ENCODE peak calls at places on chromosomes 2 and 18, in nine cellular contexts. One of them, this sample, is unnamed. For H3K4me1, the result is how much of the 10 kb centered on the place peaks cover.

GRCh38 chr2:21038403-21039073 is 5.3 kb downstream of the APOB start:
- DNase-seq in H1: no peak
- DNase-seq in mesenchymal stem cell: no peak
- DNase-seq in thoracic aorta: no peak
- DNase-seq in small intestine: no peak
- DNase-seq in tibial nerve: no peak
- DNase-seq in naive thymus-derived CD4-positive, alpha-beta T cell: no peak
- DNase-seq in GM23338: no peak
- DNase-seq in A549: no peak
- DNase-seq in this sample: no peak

GRCh38 chr18:34802938-34803337 is 92.8 kb downstream of the DTNA start:
- DNase-seq in H1: no peak
- DNase-seq in mesenchymal stem cell: peak
- DNase-seq in thoracic aorta: no peak
- DNase-seq in small intestine: no peak
- DNase-seq in tibial nerve: no peak
- DNase-seq in naive thymus-derived CD4-positive, alpha-beta T cell: no peak
- DNase-seq in GM23338: no peak
- DNase-seq in A549: no peak
- DNase-seq in this sample: no peak

GRCh38 chr2:121285077-121285449 is at the start of gene TFCP2L1:
- DNase-seq in H1: peak
- DNase-seq in mesenchymal stem cell: no peak
- DNase-seq in thoracic aorta: no peak
- DNase-seq in small intestine: peak
- DNase-seq in tibial nerve: no peak
- DNase-seq in naive thymus-derived CD4-positive, alpha-beta T cell: no peak
- DNase-seq in GM23338: peak
- DNase-seq in A549: peak
- DNase-seq in this sample: no peak

GRCh38 chr2:24971300-24971549 is 530 bp downstream of the DNAJC27 start:
- DNase-seq in H1: no peak
- DNase-seq in mesenchymal stem cell: no peak
- DNase-seq in thoracic aorta: no peak
- DNase-seq in small intestine: no peak
- DNase-seq in tibial nerve: no peak
- DNase-seq in naive thymus-derived CD4-positive, alpha-beta T cell: no peak
- DNase-seq in GM23338: no peak
- DNase-seq in A549: no peak
- DNase-seq in this sample: no peak

GRCh38 chr18:52700757-52701156 is 360.8 kb downstream of the DCC start:
- DNase-seq in H1: no peak
- DNase-seq in mesenchymal stem cell: no peak
- DNase-seq in thoracic aorta: no peak
- DNase-seq in small intestine: peak
- DNase-seq in tibial nerve: no peak
- DNase-seq in naive thymus-derived CD4-positive, alpha-beta T cell: no peak
- DNase-seq in GM23338: no peak
- DNase-seq in A549: no peak
- DNase-seq in this sample: no peak

GRCh38 chr18:75003089-75003488 is 205.8 kb downstream of the PTGR3 start:
- DNase-seq in H1: no peak
- DNase-seq in mesenchymal stem cell: peak
- DNase-seq in thoracic aorta: no peak
- DNase-seq in small intestine: no peak
- DNase-seq in tibial nerve: no peak
- DNase-seq in naive thymus-derived CD4-positive, alpha-beta T cell: no peak
- DNase-seq in GM23338: no peak
- DNase-seq in A549: no peak
- DNase-seq in this sample: no peak

GRCh38 chr2:57080035-57080434 is 896.2 kb downstream of the CCDC85A start:
- DNase-seq in H1: no peak
- DNase-seq in mesenchymal stem cell: peak
- DNase-seq in thoracic aorta: no peak
- DNase-seq in small intestine: no peak
- DNase-seq in tibial nerve: no peak
- DNase-seq in naive thymus-derived CD4-positive, alpha-beta T cell: no peak
- DNase-seq in GM23338: no peak
- DNase-seq in A549: peak
- DNase-seq in this sample: no peak

GRCh38 chr2:25955036-25955435 is 27.3 kb downstream of the KIF3C start:
- DNase-seq in H1: no peak
- DNase-seq in mesenchymal stem cell: no peak
- DNase-seq in thoracic aorta: no peak
- DNase-seq in small intestine: no peak
- DNase-seq in tibial nerve: no peak
- DNase-seq in naive thymus-derived CD4-positive, alpha-beta T cell: no peak
- DNase-seq in GM23338: no peak
- DNase-seq in A549: no peak
- DNase-seq in this sample: no peak

GRCh38 chr2:161766334-161766733 is 142.1 kb downstream of the SLC4A10 start:
- DNase-seq in H1: no peak
- DNase-seq in mesenchymal stem cell: no peak
- DNase-seq in thoracic aorta: no peak
- DNase-seq in small intestine: peak
- DNase-seq in tibial nerve: no peak
- DNase-seq in naive thymus-derived CD4-positive, alpha-beta T cell: no peak
- DNase-seq in GM23338: no peak
- DNase-seq in A549: no peak
- DNase-seq in this sample: no peak

GRCh38 chr2:224086226-224086911 is 47.3 kb upstream of the SERPINE2 start:
- DNase-seq in H1: no peak
- DNase-seq in mesenchymal stem cell: peak
- DNase-seq in thoracic aorta: no peak
- DNase-seq in small intestine: no peak
- DNase-seq in tibial nerve: peak
- DNase-seq in naive thymus-derived CD4-positive, alpha-beta T cell: no peak
- DNase-seq in GM23338: no peak
- DNase-seq in A549: peak
- DNase-seq in this sample: no peak

DNA sequence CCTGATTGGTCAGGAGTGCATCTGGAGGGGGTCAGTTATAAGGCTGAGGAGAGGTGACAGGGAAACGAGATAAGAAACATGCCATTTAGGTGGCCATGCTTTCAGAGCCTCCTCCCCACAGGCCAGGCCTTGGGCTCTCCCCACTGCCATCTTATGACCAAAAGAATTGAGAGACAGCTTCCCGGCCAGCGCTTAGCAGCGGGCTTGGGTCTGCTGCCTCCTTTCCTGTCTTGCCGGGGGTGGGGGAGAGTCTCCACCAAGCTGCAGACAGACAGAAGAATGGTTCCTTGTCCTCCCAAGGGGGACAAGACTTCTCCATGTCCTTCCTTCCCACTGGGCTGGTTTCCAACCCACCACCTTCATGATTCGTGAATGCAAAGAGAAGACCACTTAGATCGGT is 171.3 kb downstream of the SMAD7 start:
- DNase-seq in H1: no peak
- DNase-seq in mesenchymal stem cell: no peak
- DNase-seq in thoracic aorta: no peak
- DNase-seq in small intestine: no peak
- DNase-seq in tibial nerve: no peak
- DNase-seq in naive thymus-derived CD4-positive, alpha-beta T cell: no peak
- DNase-seq in GM23338: no peak
- DNase-seq in A549: no peak
- DNase-seq in this sample: no peak
- H3K27ac ChIP-seq in H1: no peak
- H3K27ac ChIP-seq in mesenchymal stem cell: no peak
- H3K27ac ChIP-seq in thoracic aorta: peak
- H3K27ac ChIP-seq in small intestine: no peak
- H3K27ac ChIP-seq in tibial nerve: no peak
- H3K27ac ChIP-seq in naive thymus-derived CD4-positive, alpha-beta T cell: no peak
- H3K27ac ChIP-seq in GM23338: no peak
- H3K27ac ChIP-seq in A549: no peak
- H3K27ac ChIP-seq in this sample: no peak

GRCh38 chr18:51520676-51521180 is 323.2 kb upstream of the MEX3C start:
- DNase-seq in H1: no peak
- DNase-seq in mesenchymal stem cell: no peak
- DNase-seq in thoracic aorta: no peak
- DNase-seq in small intestine: no peak
- DNase-seq in tibial nerve: no peak
- DNase-seq in naive thymus-derived CD4-positive, alpha-beta T cell: no peak
- DNase-seq in GM23338: no peak
- DNase-seq in A549: no peak
- DNase-seq in this sample: no peak
- H3K4me1 ChIP-seq in H1: under half
- H3K4me1 ChIP-seq in mesenchymal stem cell: under half
- H3K4me1 ChIP-seq in thoracic aorta: under half
- H3K4me1 ChIP-seq in small intestine: under half
- H3K4me1 ChIP-seq in tibial nerve: under half
- H3K4me1 ChIP-seq in naive thymus-derived CD4-positive, alpha-beta T cell: under half
- H3K4me1 ChIP-seq in GM23338: under half
- H3K4me1 ChIP-seq in A549: under half
- H3K4me1 ChIP-seq in this sample: under half

GRCh38 chr18:45330170-45330594 is 285.1 kb upstream of the SLC14A2 start:
- DNase-seq in H1: no peak
- DNase-seq in mesenchymal stem cell: no peak
- DNase-seq in thoracic aorta: no peak
- DNase-seq in small intestine: no peak
- DNase-seq in tibial nerve: no peak
- DNase-seq in naive thymus-derived CD4-positive, alpha-beta T cell: no peak
- DNase-seq in GM23338: no peak
- DNase-seq in A549: no peak
- DNase-seq in this sample: no peak
- H3K4me3 ChIP-seq in H1: no peak
- H3K4me3 ChIP-seq in mesenchymal stem cell: no peak
- H3K4me3 ChIP-seq in thoracic aorta: no peak
- H3K4me3 ChIP-seq in small intestine: no peak
- H3K4me3 ChIP-seq in tibial nerve: no peak
- H3K4me3 ChIP-seq in naive thymus-derived CD4-positive, alpha-beta T cell: no peak
- H3K4me3 ChIP-seq in GM23338: no peak
- H3K4me3 ChIP-seq in A549: no peak
- H3K4me3 ChIP-seq in this sample: no peak

GRCh38 chr2:28951910-28952805 is 28.9 kb upstream of the TOGARAM2 start:
- DNase-seq in H1: no peak
- DNase-seq in mesenchymal stem cell: peak
- DNase-seq in thoracic aorta: no peak
- DNase-seq in small intestine: peak
- DNase-seq in tibial nerve: peak
- DNase-seq in naive thymus-derived CD4-positive, alpha-beta T cell: no peak
- DNase-seq in GM23338: peak
- DNase-seq in A549: peak
- DNase-seq in this sample: no peak
- H3K27ac ChIP-seq in H1: no peak
- H3K27ac ChIP-seq in mesenchymal stem cell: no peak
- H3K27ac ChIP-seq in thoracic aorta: no peak
- H3K27ac ChIP-seq in small intestine: no peak
- H3K27ac ChIP-seq in tibial nerve: peak
- H3K27ac ChIP-seq in naive thymus-derived CD4-positive, alpha-beta T cell: no peak
- H3K27ac ChIP-seq in GM23338: peak
- H3K27ac ChIP-seq in A549: peak
- H3K27ac ChIP-seq in this sample: no peak

DNA sequence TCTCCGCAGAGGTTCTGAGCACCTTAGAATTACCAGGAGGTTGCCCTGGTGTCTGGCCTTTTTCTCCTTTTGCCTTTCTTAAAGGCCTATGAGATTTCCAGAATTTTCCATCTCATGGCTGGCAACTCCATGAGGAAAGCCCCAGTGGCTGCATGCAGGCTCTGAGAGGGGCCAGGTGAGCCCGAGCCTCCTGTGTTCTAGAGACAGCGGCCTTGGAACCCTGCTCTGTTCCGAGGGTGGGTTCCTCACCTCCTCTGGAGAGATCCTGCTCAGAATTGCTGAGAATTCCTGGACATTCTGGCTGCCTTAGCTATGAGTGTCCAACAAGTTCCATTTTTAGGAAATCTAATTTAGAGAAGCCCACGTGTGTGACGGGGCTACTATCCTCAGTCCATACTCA is 35.7 kb upstream of the HPCAL1 start:
- DNase-seq in H1: no peak
- DNase-seq in mesenchymal stem cell: no peak
- DNase-seq in thoracic aorta: no peak
- DNase-seq in small intestine: no peak
- DNase-seq in tibial nerve: no peak
- DNase-seq in naive thymus-derived CD4-positive, alpha-beta T cell: no peak
- DNase-seq in GM23338: no peak
- DNase-seq in A549: no peak
- DNase-seq in this sample: no peak
- H3K4me1 ChIP-seq in H1: under half
- H3K4me1 ChIP-seq in mesenchymal stem cell: under half
- H3K4me1 ChIP-seq in thoracic aorta: under half
- H3K4me1 ChIP-seq in small intestine: under half
- H3K4me1 ChIP-seq in tibial nerve: under half
- H3K4me1 ChIP-seq in naive thymus-derived CD4-positive, alpha-beta T cell: under half
- H3K4me1 ChIP-seq in GM23338: under half
- H3K4me1 ChIP-seq in A549: under half
- H3K4me1 ChIP-seq in this sample: under half

This sample was measured in CD8-positive, alpha-beta memory T cell.